ENCODE peak calls at places on chromosomes 5 and 9, in six cellular contexts. N is B cell; J is mucosa of descending colon; S is colonic mucosa; X is heart left ventricle; A is CD4-positive, alpha-beta T cell. E is an unnamed sample.

GRCh38 chr9:132670816-132671371 is 630 bp downstream of the GTF3C4 start:
- DNase-seq in N (peak; percentile 70), J (peak; percentile 55), S (peak; percentile 37), X (peak; percentile 58), A (peak; percentile 19), E (peak; percentile 64)

GRCh38 chr9:80376180-80376579 is 804.4 kb downstream of the TLE4 start:
- DNase-seq in N (no peak), J (no peak), S (no peak), X (no peak), A (no peak), E (no peak)

GRCh38 chr5:178432421-178433272 is 157.5 kb downstream of the COL23A1 start:
- DNase-seq in N (no peak), J (no peak), S (no peak), X (no peak), A (no peak), E (no peak)

GRCh38 chr9:133144142-133144886 is 19.4 kb downstream of the GBGT1 start:
- DNase-seq in N (peak; percentile 93), J (peak; percentile 94), S (peak; percentile 91), X (peak; percentile 93), A (peak; percentile 73), E (peak; percentile 91)

GRCh38 chr9:71032779-71033178 is 88.6 kb downstream of the TRPM3 start:
- DNase-seq in N (no peak), J (no peak), S (no peak), X (no peak), A (no peak), E (no peak)

GRCh38 chr5:110055301-110055700 is 365.6 kb downstream of the MAN2A1 start:
- DNase-seq in N (no peak), J (no peak), S (no peak), X (no peak), A (no peak), E (no peak)

GRCh38 chr9:70910598-70910997 is 210.8 kb downstream of the TRPM3 start:
- DNase-seq in N (no peak), J (no peak), S (no peak), X (no peak), A (no peak), E (no peak)

GRCh38 chr5:32173394-32174010 is 617 bp downstream of the GOLPH3 start:
- DNase-seq in N (peak; percentile 74), J (peak; percentile 83), S (peak; percentile 71), X (peak; percentile 76), A (peak; percentile 10), E (peak; percentile 63)

GRCh38 chr9:78127271-78128225 is 95.9 kb upstream of the GNAQ start:
- DNase-seq in N (no peak), J (no peak), S (no peak), X (no peak), A (no peak), E (no peak)

GRCh38 chr5:59525957-59526356 is 367.6 kb downstream of the PDE4D start:
- DNase-seq in N (no peak), J (no peak), S (no peak), X (no peak), A (no peak), E (no peak)
- TF ChIP-seq CTCF in N (no peak), J (no peak), S (no peak), X (no peak), A (no peak), E (no peak)

GRCh38 chr5:43041669-43042175 is 1.6 kb upstream of the ANXA2R start:
- DNase-seq in N (no peak), J (peak; percentile 81), S (peak; percentile 64), X (peak; percentile 86), A (no peak), E (no peak)

GRCh38 chr5:43043400-43043756 is 3.3 kb upstream of the ANXA2R start:
- DNase-seq in N (no peak), J (no peak), S (no peak), X (no peak), A (no peak), E (no peak)

GRCh38 chr5:43041131-43041668 is 1.1 kb upstream of the ANXA2R start:
- DNase-seq in N (no peak), J (no peak), S (peak; percentile 40), X (no peak), A (peak; percentile 20), E (no peak)

GRCh38 chr5:43042626-43043399 is 2.7 kb upstream of the ANXA2R start:
- DNase-seq in N (no peak), J (peak; percentile 84), S (peak; percentile 69), X (peak; percentile 86), A (peak; percentile 40), E (no peak)

DNA sequence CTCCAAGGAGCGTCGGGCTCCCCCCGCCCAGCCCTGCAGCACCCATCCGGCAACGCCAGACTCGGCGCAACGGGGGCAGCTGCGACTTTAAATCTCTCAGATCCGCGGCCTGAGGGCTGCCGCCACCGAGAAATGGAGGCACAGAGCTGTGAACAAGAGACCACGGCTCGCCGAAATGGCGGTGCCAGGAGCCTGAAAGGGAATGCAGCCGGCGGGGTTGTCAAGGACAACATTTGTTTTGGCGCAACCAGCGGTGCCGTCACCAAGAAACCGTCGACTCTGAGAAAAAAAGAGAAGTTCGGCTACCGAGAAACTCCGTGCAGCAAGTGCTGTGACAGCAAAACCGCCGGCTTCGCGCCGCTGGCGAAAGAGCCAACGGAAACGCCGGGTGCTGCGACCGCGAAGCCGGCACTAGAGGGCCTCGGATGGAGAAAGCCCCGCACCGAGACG is 2.1 kb upstream of the ANXA2R start:
- DNase-seq in N (peak; percentile 67), J (peak; percentile 90), S (peak; percentile 68), X (peak; percentile 90), A (peak; percentile 75), E (no peak)
- TF ChIP-seq CTCF in N (no peak), J (no peak), S (no peak), X (no peak), A (no peak), E (peak; percentile 44)

DNA sequence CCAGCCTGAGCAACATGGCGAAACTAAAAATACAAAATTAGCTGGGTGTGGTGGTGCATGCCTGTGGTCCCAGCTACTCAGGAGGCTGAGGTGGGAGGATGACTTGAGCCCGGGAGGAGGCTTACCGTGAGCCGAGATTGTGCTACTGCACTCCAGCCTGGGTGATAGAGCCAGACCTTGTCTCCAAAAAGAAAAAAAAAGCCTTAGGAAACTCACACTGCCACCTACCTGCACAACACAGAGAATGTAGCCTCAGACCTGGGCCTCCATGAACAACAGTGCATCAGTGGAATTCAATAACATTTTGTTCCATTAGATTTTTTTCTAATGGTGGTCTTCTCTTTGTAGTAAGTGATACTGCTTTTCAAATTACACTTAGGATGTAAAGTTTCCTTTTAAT is 63.8 kb upstream of the RARS1 start:
- DNase-seq in N (no peak), J (no peak), S (no peak), X (no peak), A (no peak), E (peak; percentile 32)
- TF ChIP-seq CTCF in N (no peak), J (no peak), S (peak; percentile 22), X (no peak), A (no peak), E (no peak)

GRCh38 chr9:33374190-33374589 is 28.2 kb downstream of the AQP7 start:
- DNase-seq in N (no peak), J (no peak), S (no peak), X (no peak), A (no peak), E (no peak)

GRCh38 chr9:33377089-33377715 is 25.2 kb downstream of the AQP7 start:
- DNase-seq in N (no peak), J (no peak), S (no peak), X (no peak), A (no peak), E (no peak)

GRCh38 chr9:33375841-33376321 is 26.5 kb downstream of the AQP7 start:
- DNase-seq in N (no peak), J (no peak), S (no peak), X (no peak), A (no peak), E (no peak)

GRCh38 chr9:33374634-33375237 is 27.6 kb downstream of the AQP7 start:
- DNase-seq in N (peak; percentile 68), J (no peak), S (peak; percentile 85), X (no peak), A (peak; percentile 50), E (peak; percentile 86)

DNA sequence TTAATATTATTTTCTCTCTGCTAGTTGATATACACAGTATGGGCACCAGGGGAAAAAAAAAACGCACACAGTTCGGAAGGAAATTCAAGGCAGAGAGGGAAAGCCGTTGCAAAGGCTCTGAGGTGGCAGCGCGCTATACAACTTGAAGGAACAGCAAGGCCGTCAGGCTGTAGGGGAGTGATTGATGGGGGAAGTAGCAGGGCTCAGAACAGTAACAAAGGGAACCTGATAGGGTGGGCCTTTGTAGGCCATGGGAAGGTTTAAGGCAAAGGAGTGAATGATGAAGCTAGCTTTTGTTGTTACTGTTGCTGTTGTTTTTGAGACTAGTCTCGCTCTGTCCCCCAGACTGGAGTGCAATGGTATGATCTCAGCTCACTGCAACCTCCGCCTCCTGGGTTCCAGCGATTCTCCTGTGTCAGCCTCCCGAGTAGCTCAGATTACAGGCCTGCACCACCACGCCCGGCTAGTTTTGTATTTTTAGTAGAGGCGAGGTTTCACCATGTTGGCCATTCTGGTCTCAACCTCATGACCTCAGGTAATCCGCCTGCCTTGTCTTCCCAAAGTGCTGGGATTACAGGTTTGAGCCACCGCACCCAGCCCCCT is 27.0 kb downstream of the AQP7 start:
- DNase-seq in N (no peak), J (no peak), S (no peak), X (no peak), A (no peak), E (no peak)
- TF ChIP-seq CTCF in N (peak; percentile 59), J (no peak), S (no peak), X (no peak), A (no peak), E (peak; percentile 57)

GRCh38 chr9:17824191-17824926 is 245.5 kb downstream of the SH3GL2 start:
- DNase-seq in N (no peak), J (no peak), S (no peak), X (no peak), A (no peak), E (no peak)
- TF ChIP-seq CTCF in N (no peak), J (no peak), S (no peak), X (no peak), A (no peak), E (no peak)

GRCh38 chr9:37859043-37859442 is 44.9 kb downstream of the SLC25A51 start:
- DNase-seq in N (no peak), J (no peak), S (no peak), X (no peak), A (no peak), E (peak; percentile 18)
- TF ChIP-seq CTCF in N (no peak), J (no peak), S (no peak), X (no peak), A (no peak), E (peak; percentile 9)